ENCODE peak calls at places on chromosomes 6 and 20, in nine cellular contexts. K is astrocyte of the hippocampus, A is NCI-H460, M is foreskin melanocyte, O is upper lobe of left lung, I is GM20000, H is body of pancreas, D is aorta, P is transverse colon. E is an unnamed sample.

GRCh38 chr6:141758430-141758829 is 374.3 kb upstream of the GJE1 start:
- DNase-seq in K (no peak), A (no peak), M (peak), O (no peak), I (no peak), H (no peak), D (no peak), P (no peak), E (no peak)

GRCh38 chr6:149132336-149132735 is 185.2 kb upstream of the TAB2 start:
- DNase-seq in K (no peak), A (no peak), M (no peak), O (no peak), I (no peak), H (no peak), D (no peak), P (peak), E (no peak)

GRCh38 chr20:46894579-46894958 is at the start of gene EYA2:
- DNase-seq in K (peak), A (no peak), M (no peak), O (no peak), I (no peak), H (no peak), D (peak), P (peak), E (peak)

GRCh38 chr6:169976301-169977081 is 225.1 kb downstream of the ERMARD start:
- DNase-seq in K (no peak), A (no peak), M (no peak), O (peak), I (no peak), H (peak), D (peak), P (no peak), E (peak)

GRCh38 chr20:36177716-36178115 is 23.2 kb downstream of the EPB41L1 start:
- DNase-seq in K (no peak), A (no peak), M (no peak), O (no peak), I (no peak), H (no peak), D (no peak), P (no peak), E (no peak)

GRCh38 chr6:69424581-69424980 is 372.2 kb downstream of the LMBRD1 start:
- DNase-seq in K (no peak), A (no peak), M (no peak), O (no peak), I (no peak), H (no peak), D (no peak), P (no peak), E (no peak)

GRCh38 chr6:129542705-129543104 is 167.3 kb downstream of the ARHGAP18 start:
- DNase-seq in K (no peak), A (no peak), M (no peak), O (no peak), I (no peak), H (no peak), D (no peak), P (no peak), E (no peak)

GRCh38 chr6:53290547-53291510 is 57.9 kb downstream of the ELOVL5 start:
- DNase-seq in K (no peak), A (no peak), M (no peak), O (no peak), I (no peak), H (no peak), D (no peak), P (no peak), E (no peak)

GRCh38 chr6:156953478-156954146 is 176.4 kb downstream of the ARID1B start:
- DNase-seq in K (peak), A (peak), M (peak), O (no peak), I (no peak), H (no peak), D (no peak), P (no peak), E (peak)

GRCh38 chr6:136576821-136577220 is 26.6 kb upstream of the MAP7 start:
- DNase-seq in K (no peak), A (no peak), M (no peak), O (no peak), I (no peak), H (no peak), D (no peak), P (no peak), E (no peak)

GRCh38 chr6:118565317-118565960 is 17.3 kb downstream of the PLN start:
- DNase-seq in K (peak), A (peak), M (no peak), O (no peak), I (peak), H (no peak), D (no peak), P (no peak), E (no peak)

GRCh38 chr6:157314705-157315321 is 8.5 kb downstream of the TMEM242 start:
- DNase-seq in K (peak), A (peak), M (peak), O (no peak), I (peak), H (peak), D (no peak), P (no peak), E (peak)

GRCh38 chr20:20519269-20519668 is 151.4 kb downstream of the INSM1 start:
- DNase-seq in K (no peak), A (no peak), M (no peak), O (no peak), I (no peak), H (no peak), D (no peak), P (peak), E (no peak)

GRCh38 chr6:151647871-151648639 is 154.2 kb downstream of the CCDC170 start:
- DNase-seq in K (no peak), A (peak), M (no peak), O (no peak), I (no peak), H (no peak), D (no peak), P (no peak), E (peak)

GRCh38 chr6:158808442-158808833 is 10.7 kb downstream of the EZR start:
- DNase-seq in K (no peak), A (no peak), M (no peak), O (no peak), I (no peak), H (no peak), D (no peak), P (no peak), E (no peak)

GRCh38 chr6:150766201-150766997 is 99.1 kb upstream of the MTHFD1L start:
- DNase-seq in K (peak), A (no peak), M (no peak), O (no peak), I (no peak), H (peak), D (no peak), P (no peak), E (no peak)

GRCh38 chr6:135162678-135163439 is 18.2 kb upstream of the MYB start:
- DNase-seq in K (peak), A (peak), M (no peak), O (no peak), I (no peak), H (peak), D (no peak), P (peak), E (peak)

GRCh38 chr20:60039526-60039925 is 81.3 kb downstream of the CDH26 start:
- DNase-seq in K (no peak), A (no peak), M (no peak), O (no peak), I (no peak), H (no peak), D (no peak), P (no peak), E (no peak)

GRCh38 chr6:162862941-162863340 is 135.2 kb downstream of the PACRG start:
- DNase-seq in K (no peak), A (no peak), M (no peak), O (no peak), I (no peak), H (no peak), D (no peak), P (no peak), E (no peak)

GRCh38 chr20:2364014-2364413 is 16.7 kb upstream of the TGM6 start:
- DNase-seq in K (no peak), A (peak), M (no peak), O (no peak), I (no peak), H (no peak), D (no peak), P (no peak), E (peak)

GRCh38 chr6:50264995-50265571 is 215.4 kb upstream of the DEFB112 start:
- DNase-seq in K (no peak), A (no peak), M (peak), O (no peak), I (no peak), H (no peak), D (no peak), P (no peak), E (peak)

GRCh38 chr6:46377209-46377608 is 114.0 kb downstream of the RCAN2 start:
- DNase-seq in K (no peak), A (no peak), M (no peak), O (no peak), I (no peak), H (no peak), D (no peak), P (no peak), E (no peak)

GRCh38 chr6:14728396-14729024 is 517.4 kb upstream of the JARID2 start:
- DNase-seq in K (no peak), A (no peak), M (no peak), O (peak), I (no peak), H (peak), D (no peak), P (peak), E (peak)

GRCh38 chr6:47621838-47622449 is 76.4 kb upstream of the ADGRF4 start:
- DNase-seq in K (no peak), A (no peak), M (no peak), O (no peak), I (no peak), H (no peak), D (no peak), P (peak), E (no peak)

GRCh38 chr6:25302156-25302555 is 23.0 kb downstream of the CARMIL1 start:
- DNase-seq in K (peak), A (no peak), M (no peak), O (no peak), I (no peak), H (no peak), D (no peak), P (no peak), E (no peak)

GRCh38 chr6:160297310-160297709 is 38.7 kb upstream of the SLC22A2 start:
- DNase-seq in K (no peak), A (no peak), M (no peak), O (no peak), I (no peak), H (peak), D (peak), P (peak), E (no peak)

GRCh38 chr6:129555206-129555832 is 154.7 kb downstream of the ARHGAP18 start:
- DNase-seq in K (peak), A (no peak), M (no peak), O (no peak), I (no peak), H (no peak), D (no peak), P (no peak), E (no peak)

GRCh38 chr6:165636015-165636414 is 27.0 kb downstream of the PDE10A start:
- DNase-seq in K (peak), A (no peak), M (no peak), O (no peak), I (no peak), H (no peak), D (no peak), P (no peak), E (no peak)

GRCh38 chr6:30726506-30727413 is 6.6 kb downstream of the TUBB start:
- DNase-seq in K (no peak), A (no peak), M (no peak), O (no peak), I (no peak), H (no peak), D (no peak), P (no peak), E (peak)

GRCh38 chr6:90462102-90462501 is 124.8 kb downstream of the MAP3K7 start:
- DNase-seq in K (no peak), A (no peak), M (no peak), O (no peak), I (no peak), H (no peak), D (no peak), P (no peak), E (no peak)

GRCh38 chr6:158799051-158799792 is 19.9 kb downstream of the EZR start:
- DNase-seq in K (peak), A (no peak), M (no peak), O (peak), I (no peak), H (peak), D (no peak), P (peak), E (peak)

GRCh38 chr6:7270320-7271204 is 42.4 kb downstream of the SSR1 start:
- DNase-seq in K (no peak), A (no peak), M (no peak), O (no peak), I (no peak), H (peak), D (no peak), P (no peak), E (no peak)

GRCh38 chr6:13519839-13520238 is 32.4 kb upstream of the GFOD1 start:
- DNase-seq in K (no peak), A (no peak), M (no peak), O (no peak), I (no peak), H (no peak), D (no peak), P (no peak), E (no peak)

GRCh38 chr20:11553603-11554002 is 364.1 kb upstream of the BTBD3 start:
- DNase-seq in K (peak), A (no peak), M (no peak), O (no peak), I (no peak), H (no peak), D (no peak), P (no peak), E (peak)

GRCh38 chr20:63652192-63652980 is 838 bp downstream of the STMN3 start:
- DNase-seq in K (peak), A (no peak), M (no peak), O (no peak), I (no peak), H (peak), D (peak), P (no peak), E (peak)

GRCh38 chr6:27662770-27663169 is 189.9 kb upstream of the ZNF184 start:
- DNase-seq in K (no peak), A (no peak), M (no peak), O (no peak), I (no peak), H (no peak), D (no peak), P (no peak), E (no peak)

GRCh38 chr6:35181313-35181932 is 32.3 kb upstream of the SCUBE3 start:
- DNase-seq in K (peak), A (no peak), M (no peak), O (peak), I (no peak), H (no peak), D (no peak), P (no peak), E (peak)